ENCODE peak calls at places on chromosomes 16 and 17, in five cellular contexts. U is small intestine, E is IMR-90, O is adrenal gland, A is left ventricle myocardium inferior. M is an unnamed sample.

GRCh38 chr17:50206604-50207293 is 5.3 kb upstream of the COL1A1 start:
- DNase-seq in E (peak; percentile 66), A (peak; percentile 57), U (no peak), O (no peak), M (no peak)

GRCh38 chr17:64413505-64413904 is 22.8 kb upstream of the PECAM1 start:
- DNase-seq in A (no peak), O (no peak), E (no peak), U (no peak), M (no peak)

GRCh38 chr17:6098466-6099180 is 28.4 kb downstream of the WSCD1 start:
- DNase-seq in U (no peak), E (no peak), A (peak; percentile 30), O (peak; percentile 28), M (no peak)

GRCh38 chr16:89344314-89344828 is 126.9 kb downstream of the ZNF778 start:
- DNase-seq in U (no peak), E (no peak), A (no peak), O (no peak), M (no peak)

GRCh38 chr17:11807606-11808005 is 189.7 kb downstream of the ZNF18 start:
- DNase-seq in A (no peak), U (no peak), O (no peak), E (no peak), M (no peak)

GRCh38 chr17:68238894-68239293 is 8.9 kb upstream of the AMZ2 start:
- DNase-seq in U (no peak), O (no peak), E (no peak), A (no peak), M (no peak)

GRCh38 chr16:87818533-87819161 is 50.7 kb downstream of the SLC7A5 start:
- DNase-seq in O (no peak), E (no peak), U (no peak), A (no peak), M (no peak)

GRCh38 chr17:78316115-78316866 is 43.6 kb downstream of the SOCS3 start:
- DNase-seq in A (no peak), E (no peak), U (no peak), O (no peak), M (no peak)

GRCh38 chr17:5047446-5047845 is 12.2 kb upstream of the SLC52A1 start:
- DNase-seq in O (no peak), A (no peak), E (no peak), U (peak; percentile 51), M (no peak)

GRCh38 chr17:4706121-4706520 is 2.2 kb upstream of the PELP1 start:
- DNase-seq in U (no peak), O (no peak), E (peak; percentile 78), A (no peak), M (no peak)

GRCh38 chr16:301235-301634 is 18.3 kb downstream of the PDIA2 start:
- DNase-seq in U (no peak), O (no peak), A (no peak), E (no peak), M (no peak)

GRCh38 chr17:27381007-27381501 is 75.2 kb upstream of the KSR1 start:
- DNase-seq in O (peak; percentile 86), A (peak; percentile 66), E (peak; percentile 20), U (peak; percentile 25), M (no peak)

GRCh38 chr16:55501549-55502322 is 7.1 kb upstream of the LPCAT2 start:
- DNase-seq in E (no peak), O (peak; percentile 20), A (no peak), U (peak; percentile 11), M (no peak)

GRCh38 chr16:4934591-4934990 is 2.4 kb downstream of the PPL start:
- DNase-seq in O (no peak), U (no peak), A (no peak), E (no peak), M (no peak)
- H3K27ac ChIP-seq in O (no peak overlapping the region), U (no peak overlapping the region), A (peak overlapping the region; percentile 70), E (no peak overlapping the region), M (peak overlapping the region; percentile 86)

DNA sequence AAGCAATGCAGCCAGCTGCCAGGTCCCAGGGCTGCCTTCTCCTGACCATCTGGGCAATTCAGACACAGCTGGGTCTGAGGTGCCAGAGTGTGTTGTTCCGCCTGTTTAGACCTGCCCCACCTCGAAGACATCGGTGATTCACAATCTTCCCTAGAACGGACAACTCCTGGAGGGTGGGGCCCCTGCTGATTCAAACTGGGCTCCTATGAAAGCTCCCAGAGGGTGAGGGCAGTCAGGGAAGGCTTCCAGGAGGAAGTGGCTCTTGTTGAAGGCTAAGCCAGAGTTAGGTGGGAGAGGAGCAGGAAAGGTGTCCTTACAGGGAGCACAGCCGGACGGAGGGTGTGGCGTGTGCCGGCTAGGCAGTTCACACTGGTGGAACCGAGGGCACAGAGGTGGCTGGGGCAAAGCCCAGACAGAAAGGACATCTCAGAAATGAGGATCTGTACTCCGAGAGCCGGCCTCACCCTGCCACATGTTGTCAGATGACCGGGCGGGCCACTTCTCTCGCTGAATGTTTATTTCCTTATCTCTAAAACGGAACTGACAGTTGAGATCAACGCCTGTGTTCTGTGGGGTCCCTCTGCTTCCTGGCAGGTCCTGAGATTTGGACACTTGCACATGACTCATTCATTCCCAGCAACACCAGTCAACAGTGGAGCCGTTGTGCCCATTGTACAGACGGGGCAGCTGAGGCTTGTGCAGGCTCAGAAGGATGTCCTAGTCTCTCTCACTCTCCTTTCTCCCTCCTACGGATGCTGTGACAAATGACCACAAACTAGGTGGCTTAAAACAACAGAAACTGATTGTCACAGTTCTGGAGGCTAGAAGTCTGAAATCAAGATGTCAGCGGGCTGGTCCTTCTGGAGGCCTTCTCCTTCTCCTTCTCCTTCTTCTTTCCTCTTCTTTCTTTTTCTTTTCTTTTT is 26.9 kb upstream of the LITAF start:
- DNase-seq in E (no peak), A (peak; percentile 62), U (peak; percentile 80), O (peak; percentile 52), M (peak; percentile 79)
- H3K27ac ChIP-seq in E (no peak overlapping the region), A (peak overlapping the region; percentile 1), U (peak overlapping the region; percentile 73), O (peak overlapping the region; percentile 59), M (peak overlapping the region; percentile 81)

DNA sequence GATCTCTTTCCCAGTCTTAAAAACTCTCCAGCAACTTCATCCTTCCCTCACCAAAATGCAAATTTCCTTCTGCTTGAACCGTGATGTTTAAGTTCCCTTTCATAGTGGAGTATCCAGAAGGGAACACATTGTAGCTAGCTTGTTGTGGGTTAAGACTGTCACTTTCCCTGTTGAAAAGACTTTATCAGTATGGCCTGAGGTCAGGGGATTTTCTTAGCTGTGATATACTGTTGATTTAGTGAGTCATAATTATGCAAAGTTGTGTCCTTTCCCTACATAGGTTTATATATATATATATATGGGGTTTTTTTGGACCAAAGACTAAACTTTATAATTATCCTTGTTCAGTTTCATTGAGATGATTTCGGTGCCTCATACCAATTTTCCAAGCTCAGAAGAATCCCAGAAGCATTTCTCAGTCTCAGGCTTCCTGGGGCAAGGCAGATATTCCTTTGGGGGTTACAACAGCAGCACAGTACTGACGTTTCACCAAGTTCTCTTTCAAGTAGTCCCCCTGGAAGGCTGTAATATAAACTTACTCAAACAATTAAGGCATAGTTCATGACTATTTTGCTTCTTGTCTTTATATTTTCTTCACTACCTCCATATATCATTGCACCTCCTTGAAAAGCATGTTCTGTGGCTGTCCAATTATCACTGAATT is 35.7 kb downstream of the ESRP2 start:
- DNase-seq in O (no peak), E (peak; percentile 71), A (no peak), U (peak; percentile 6), M (no peak)
- H3K27ac ChIP-seq in O (no peak overlapping the region), E (no peak overlapping the region), A (no peak overlapping the region), U (no peak overlapping the region), M (no peak overlapping the region)

GRCh38 chr17:73342549-73343167 is 30.9 kb upstream of the CDC42EP4 start:
- DNase-seq in E (peak; percentile 73), A (no peak), U (no peak), O (no peak), M (no peak)
- H3K27ac ChIP-seq in E (peak overlapping the region; percentile 81), A (peak overlapping the region; percentile 67), U (peak overlapping the region; percentile 61), O (peak overlapping the region; percentile 75), M (peak overlapping the region; percentile 76)

GRCh38 chr17:14334919-14335318 is 34.0 kb downstream of the HS3ST3B1 start:
- DNase-seq in U (no peak), E (no peak), O (no peak), A (no peak), M (no peak)
- H3K27ac ChIP-seq in U (peak overlapping the region; percentile 1), E (no peak overlapping the region), O (peak overlapping the region; percentile 57), A (peak overlapping the region; percentile 54), M (no peak overlapping the region)

M was measured in epithelial cell of prostate.